ENCODE peak calls at places on chromosomes 5 and 9, in four cellular contexts. K is IMR-90, H is gastrocnemius medialis, P is keratinocyte. C is an unnamed sample.

GRCh38 chr9:126626117-126627022 is 12.6 kb downstream of the LMX1B start:
- DNase-seq in P (no peak), K (no peak), H (no peak), C (no peak)

GRCh38 chr9:114396558-114397218 is 8.9 kb upstream of the AKNA start:
- DNase-seq in H (no peak), K (peak), P (no peak), C (peak)

GRCh38 chr9:71763752-71764332 is 4.5 kb downstream of the CEMIP2 start:
- DNase-seq in K (no peak), P (no peak), H (no peak), C (peak)

GRCh38 chr5:67842806-67843205 is 372.8 kb upstream of the PIK3R1 start:
- DNase-seq in P (peak), H (no peak), K (no peak), C (peak)

GRCh38 chr5:76393035-76393680 is 9.9 kb upstream of the IQGAP2 start:
- DNase-seq in P (no peak), K (no peak), H (no peak), C (no peak)

GRCh38 chr9:134536101-134536900 is 105.3 kb upstream of the COL5A1 start:
- DNase-seq in H (no peak), P (no peak), K (peak), C (peak)

GRCh38 chr5:947626-948471 is 55.2 kb downstream of the TRIP13 start:
- DNase-seq in K (no peak), H (no peak), P (no peak), C (no peak)

GRCh38 chr5:11143456-11144267 is 382.6 kb upstream of the DAP start:
- DNase-seq in K (no peak), H (no peak), P (no peak), C (no peak)

GRCh38 chr5:178386532-178386931 is 153.9 kb upstream of the PHYKPL start:
- DNase-seq in H (no peak), K (no peak), P (no peak), C (no peak)

GRCh38 chr9:7003876-7004275 is 246.1 kb downstream of the KDM4C start:
- DNase-seq in H (no peak), K (no peak), P (no peak), C (no peak)

GRCh38 chr5:17224858-17225436 is 7.5 kb downstream of the BASP1 start:
- DNase-seq in H (no peak), P (no peak), K (peak), C (peak)
- H3K4me3 ChIP-seq in H (no peak), P (no peak), K (no peak), C (no peak)

GRCh38 chr5:157294692-157295091 is 28.8 kb downstream of the CYFIP2 start:
- DNase-seq in K (no peak), P (no peak), H (no peak), C (no peak)
- TF ChIP-seq CTCF in K (no peak), P (no peak), H (no peak), C (no peak)

DNA sequence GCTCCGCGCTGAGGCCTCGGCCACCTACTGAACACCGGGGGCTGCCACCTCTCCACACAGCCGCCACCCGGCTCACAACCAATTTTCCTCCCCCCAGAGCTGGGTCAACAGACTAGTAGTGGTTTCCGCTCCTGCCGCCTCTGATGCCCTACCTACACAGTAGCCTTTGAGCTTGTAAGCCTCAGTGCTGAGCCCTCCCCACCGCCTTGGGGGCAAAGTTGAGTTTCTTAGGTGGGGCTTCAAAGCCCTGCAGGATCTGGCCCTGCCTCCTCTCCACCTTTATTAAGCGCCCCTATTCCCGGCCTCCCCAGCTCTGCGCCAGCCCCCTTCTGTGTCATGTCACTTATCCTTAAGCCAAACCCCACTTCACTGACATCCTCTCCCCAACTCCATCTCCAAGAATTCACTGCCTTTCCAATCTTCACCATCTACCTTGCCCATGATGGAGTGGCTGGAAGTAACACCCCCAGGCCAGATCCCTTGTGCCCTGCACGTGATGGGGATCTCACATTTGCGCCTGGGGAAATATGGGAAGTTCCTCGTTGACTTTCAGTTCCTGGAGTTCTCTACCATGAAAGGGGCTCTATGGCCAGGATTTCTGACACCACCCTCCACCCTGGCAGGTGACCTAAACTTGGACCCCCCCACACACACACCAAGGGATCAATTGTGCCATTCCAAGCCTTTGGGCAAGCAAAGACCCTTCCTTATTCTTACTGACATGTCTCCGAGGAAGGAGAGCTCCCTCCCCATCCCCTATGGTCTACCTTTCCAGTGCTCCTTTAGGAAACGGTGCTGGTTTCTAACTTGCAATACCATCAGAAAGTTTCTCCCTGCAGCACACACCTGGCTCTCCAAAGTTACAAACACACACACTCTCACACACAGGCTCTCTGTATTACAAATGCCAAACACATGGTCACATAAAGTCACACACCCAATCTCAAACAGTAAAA is 2.7 kb upstream of the CNTFR start:
- DNase-seq in K (no peak), H (no peak), P (no peak), C (no peak)
- H3K4me3 ChIP-seq in K (no peak), H (no peak), P (no peak), C (no peak)

DNA sequence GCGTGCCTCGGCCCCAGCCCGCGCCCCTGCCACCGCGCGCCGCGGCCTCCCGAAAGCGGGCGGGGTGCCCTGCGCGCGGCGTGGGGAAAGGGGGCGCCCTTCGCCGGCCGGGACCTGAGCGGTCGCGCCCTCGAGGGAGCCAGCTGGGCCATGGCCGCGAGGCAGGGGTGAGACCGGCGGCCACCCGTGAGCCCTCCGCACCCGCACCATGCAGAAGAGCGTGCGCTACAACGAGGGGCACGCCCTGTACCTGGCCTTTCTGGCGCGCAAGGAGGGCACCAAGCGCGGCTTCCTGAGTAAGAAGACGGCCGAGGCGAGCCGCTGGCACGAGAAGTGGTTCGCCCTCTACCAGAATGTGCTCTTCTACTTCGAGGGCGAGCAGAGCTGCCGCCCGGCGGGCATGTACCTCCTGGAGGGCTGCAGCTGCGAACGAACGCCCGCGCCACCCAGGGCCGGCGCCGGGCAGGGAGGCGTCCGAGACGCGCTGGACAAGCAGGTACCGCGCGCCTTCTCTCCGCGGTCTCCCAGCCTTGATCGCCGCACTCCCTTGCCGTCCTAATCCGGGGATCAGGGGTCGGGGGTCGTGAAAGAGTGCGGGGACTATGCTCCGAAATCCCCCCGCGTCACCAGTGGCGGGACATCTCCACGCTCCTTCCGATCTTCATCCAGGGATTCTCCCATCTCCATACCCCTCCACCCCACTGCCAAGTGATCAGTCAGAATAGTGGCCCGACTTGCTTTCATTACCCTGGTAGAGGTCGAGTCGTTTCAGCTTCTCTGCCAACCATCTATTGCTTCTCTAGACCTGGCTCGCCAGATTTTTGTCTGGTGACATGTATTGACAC is 590 bp downstream of the RASGRF2 start:
- DNase-seq in P (no peak), H (no peak), K (peak), C (peak)
- TF ChIP-seq CTCF in P (no peak), H (no peak), K (peak), C (no peak)

DNA sequence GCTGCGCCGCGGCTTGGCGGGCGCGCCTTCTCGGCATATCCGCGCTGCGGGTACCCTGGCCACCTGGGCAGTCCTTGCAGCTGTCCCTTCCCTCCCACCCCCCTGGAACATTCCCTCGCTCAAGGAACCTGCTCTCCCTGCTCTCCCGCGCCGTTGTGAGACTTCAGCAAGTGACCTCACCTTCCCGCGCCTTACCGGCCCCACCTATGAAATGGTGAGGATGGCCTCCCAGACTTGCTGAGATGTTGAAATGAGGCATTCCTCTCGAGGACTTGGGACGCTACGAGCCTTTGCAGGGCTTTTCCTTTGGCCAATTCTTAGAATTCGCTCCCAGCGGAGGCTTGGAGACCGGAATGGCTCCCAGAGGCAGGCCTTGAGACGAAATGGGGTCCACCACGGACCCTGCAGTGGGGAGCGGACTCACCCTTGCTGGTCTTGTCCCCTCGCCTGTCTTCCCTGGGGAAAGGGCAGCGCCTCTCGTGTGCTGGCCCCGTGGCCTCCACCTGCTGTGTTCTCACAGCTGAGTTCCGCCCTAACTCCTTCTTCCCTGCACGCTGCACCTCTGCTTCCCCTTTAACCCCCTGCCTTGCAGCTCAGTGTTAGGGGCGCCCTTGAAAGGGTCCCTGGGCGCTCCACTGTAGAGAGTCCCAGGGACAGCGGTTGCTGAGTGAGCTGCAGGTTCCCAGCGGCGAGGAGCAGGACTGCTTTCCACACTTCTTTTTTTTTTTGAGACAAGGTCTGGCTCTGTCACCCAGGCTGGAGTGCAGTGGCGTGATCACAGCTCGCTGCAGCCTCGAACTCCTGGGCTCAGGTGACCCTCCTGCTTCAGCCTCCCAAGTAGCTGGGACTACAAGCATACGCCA is 907 bp downstream of the HMCN2 start:
- DNase-seq in H (no peak), P (no peak), K (no peak), C (no peak)
- H3K4me3 ChIP-seq in H (peak), P (no peak), K (no peak), C (no peak)

GRCh38 chr5:113035096-113035495 is 58.5 kb downstream of the DCP2 start:
- DNase-seq in P (no peak), H (no peak), K (no peak), C (no peak)

GRCh38 chr5:113038136-113038535 is 61.5 kb downstream of the DCP2 start:
- DNase-seq in K (no peak), H (no peak), P (no peak), C (no peak)

GRCh38 chr5:113036826-113037225 is 60.2 kb downstream of the DCP2 start:
- DNase-seq in H (no peak), P (no peak), K (no peak), C (no peak)

GRCh38 chr5:113034182-113034773 is 57.7 kb downstream of the DCP2 start:
- DNase-seq in P (peak), K (peak), H (no peak), C (peak)

DNA sequence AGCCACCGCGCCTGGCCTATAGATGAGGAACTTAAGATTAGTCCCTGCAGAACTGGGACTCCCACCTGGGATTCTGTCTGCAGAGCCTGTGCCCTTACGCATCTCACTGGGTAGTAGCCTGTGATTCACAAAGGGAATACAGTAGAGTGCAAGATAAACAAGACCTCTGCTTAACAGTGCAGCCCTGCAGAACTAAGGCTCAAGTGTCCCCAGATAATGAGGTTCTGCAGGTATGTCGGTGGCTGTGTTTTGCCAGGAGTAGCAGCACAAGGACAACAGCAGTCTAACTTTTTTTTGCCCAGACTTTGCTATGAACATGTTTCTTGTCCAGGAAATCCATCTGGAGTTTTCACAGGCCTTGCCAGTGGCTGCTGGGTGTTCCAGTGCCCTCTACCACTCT is 59.7 kb downstream of the DCP2 start:
- DNase-seq in K (no peak), P (no peak), H (no peak), C (no peak)
- TF ChIP-seq CTCF in K (no peak), P (no peak), H (no peak), C (no peak)

GRCh38 chr9:976805-977360 is 428 bp downstream of the DMRT3 start:
- DNase-seq in P (no peak), H (no peak), K (no peak), C (no peak)
- H3K4me3 ChIP-seq in P (no peak), H (peak), K (no peak), C (no peak)

DNA sequence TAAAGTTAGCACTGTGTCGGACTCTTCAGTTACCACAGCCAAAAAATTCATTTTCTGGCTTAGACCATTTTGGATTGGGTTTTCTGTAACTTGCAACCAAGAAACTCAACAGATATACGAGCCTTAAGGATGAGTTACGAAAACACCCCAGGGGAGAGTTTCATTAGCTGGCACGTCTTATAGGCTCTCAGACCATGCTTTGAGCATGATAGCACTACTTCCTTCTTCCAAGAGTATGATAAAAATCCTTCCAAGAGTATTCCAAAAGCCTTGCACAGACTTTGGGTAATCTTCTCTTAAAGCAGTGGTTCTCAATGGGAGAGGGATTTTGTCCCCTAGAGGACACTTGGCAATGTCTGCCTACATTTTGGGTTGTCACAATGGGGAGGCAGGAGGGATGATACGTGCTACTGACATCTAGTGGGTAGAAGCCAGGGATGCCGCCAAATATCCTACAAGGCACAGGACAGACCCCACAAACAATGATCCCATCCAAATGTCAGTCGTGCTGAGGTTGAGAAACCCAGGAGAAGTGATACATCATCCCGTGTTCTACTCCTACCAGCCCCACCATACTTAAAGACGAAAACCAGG is 64.8 kb downstream of the SMIM23 start:
- DNase-seq in H (no peak), K (no peak), P (no peak), C (no peak)
- TF ChIP-seq CTCF in H (no peak), K (peak), P (peak), C (peak)

DNA sequence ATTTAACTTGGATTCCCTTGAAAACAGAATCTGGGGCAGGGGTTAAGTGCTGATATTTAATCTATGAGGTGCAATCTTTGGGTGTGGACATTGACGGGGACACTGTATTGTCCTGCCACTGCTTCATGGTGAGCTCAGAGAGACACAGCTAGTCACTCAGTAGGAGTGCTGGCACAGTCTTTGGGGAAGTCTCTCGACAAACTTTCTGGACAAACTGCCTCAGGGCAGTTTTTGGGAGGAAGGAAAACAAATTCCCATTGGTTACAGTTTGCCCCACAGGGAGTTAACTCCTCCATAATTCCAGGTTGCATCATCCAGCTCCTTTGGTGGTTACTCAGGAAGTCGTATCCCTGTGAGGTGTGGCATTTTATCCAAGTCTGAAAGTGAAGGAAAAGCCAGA is 17.9 kb downstream of the HNRNPK start:
- DNase-seq in P (no peak), K (peak), H (no peak), C (no peak)
- H3K4me3 ChIP-seq in P (no peak), K (no peak), H (no peak), C (no peak)

C was measured in choroid plexus epithelial cell.